ENCODE peak calls at places on chromosomes 13 and 19, in eight cellular contexts. One of them, this sample, is unnamed.

GRCh38 chr13:96003304-96003703 is 49.9 kb downstream of the UGGT2 start:
- DNase-seq in CD4-positive, alpha-beta T cell: no peak
- DNase-seq in nephron progenitor cell: no peak
- DNase-seq in GDM1: no peak
- DNase-seq in lung: no peak
- DNase-seq in bronchial epithelial cell: peak
- DNase-seq in foreskin keratinocyte: no peak
- DNase-seq in mucosa of gallbladder: no peak
- DNase-seq in this sample: no peak

GRCh38 chr13:26247608-26248007 is 6.3 kb upstream of the CDK8 start:
- DNase-seq in bronchial epithelial cell: no peak
- DNase-seq in mucosa of gallbladder: no peak
- DNase-seq in GDM1: no peak
- DNase-seq in nephron progenitor cell: no peak
- DNase-seq in foreskin keratinocyte: no peak
- DNase-seq in CD4-positive, alpha-beta T cell: no peak
- DNase-seq in lung: no peak
- DNase-seq in this sample: no peak

GRCh38 chr13:65966991-65967451 is 1263.1 kb downstream of the PCDH9 start:
- DNase-seq in bronchial epithelial cell: peak
- DNase-seq in foreskin keratinocyte: peak
- DNase-seq in mucosa of gallbladder: no peak
- DNase-seq in CD4-positive, alpha-beta T cell: no peak
- DNase-seq in GDM1: no peak
- DNase-seq in lung: no peak
- DNase-seq in nephron progenitor cell: no peak
- DNase-seq in this sample: no peak

GRCh38 chr19:57655443-57655842 is 13.3 kb upstream of the ZSCAN4 start:
- DNase-seq in lung: no peak
- DNase-seq in bronchial epithelial cell: peak
- DNase-seq in mucosa of gallbladder: no peak
- DNase-seq in CD4-positive, alpha-beta T cell: no peak
- DNase-seq in GDM1: no peak
- DNase-seq in nephron progenitor cell: no peak
- DNase-seq in foreskin keratinocyte: no peak
- DNase-seq in this sample: no peak

GRCh38 chr13:68145852-68146251 is 915.7 kb upstream of the PCDH9 start:
- DNase-seq in nephron progenitor cell: no peak
- DNase-seq in mucosa of gallbladder: no peak
- DNase-seq in GDM1: no peak
- DNase-seq in lung: no peak
- DNase-seq in foreskin keratinocyte: no peak
- DNase-seq in CD4-positive, alpha-beta T cell: no peak
- DNase-seq in bronchial epithelial cell: no peak
- DNase-seq in this sample: no peak

GRCh38 chr19:32675720-32676185 is at the start of gene RGS9BP:
- DNase-seq in mucosa of gallbladder: peak
- DNase-seq in foreskin keratinocyte: peak
- DNase-seq in CD4-positive, alpha-beta T cell: peak
- DNase-seq in GDM1: peak
- DNase-seq in lung: peak
- DNase-seq in nephron progenitor cell: peak
- DNase-seq in bronchial epithelial cell: peak
- DNase-seq in this sample: peak

GRCh38 chr13:113001251-113002140 is 32.5 kb downstream of the MCF2L start:
- DNase-seq in foreskin keratinocyte: no peak
- DNase-seq in lung: peak
- DNase-seq in CD4-positive, alpha-beta T cell: no peak
- DNase-seq in GDM1: no peak
- DNase-seq in nephron progenitor cell: peak
- DNase-seq in bronchial epithelial cell: no peak
- DNase-seq in mucosa of gallbladder: peak
- DNase-seq in this sample: no peak

GRCh38 chr13:35923347-35923746 is 207.8 kb downstream of the DCLK1 start:
- DNase-seq in CD4-positive, alpha-beta T cell: no peak
- DNase-seq in nephron progenitor cell: no peak
- DNase-seq in lung: no peak
- DNase-seq in foreskin keratinocyte: peak
- DNase-seq in bronchial epithelial cell: peak
- DNase-seq in mucosa of gallbladder: no peak
- DNase-seq in GDM1: no peak
- DNase-seq in this sample: no peak

GRCh38 chr19:13781547-13781946 is 7.3 kb downstream of the C19orf53 start:
- DNase-seq in GDM1: no peak
- DNase-seq in mucosa of gallbladder: peak
- DNase-seq in foreskin keratinocyte: no peak
- DNase-seq in nephron progenitor cell: peak
- DNase-seq in bronchial epithelial cell: peak
- DNase-seq in lung: peak
- DNase-seq in CD4-positive, alpha-beta T cell: no peak
- DNase-seq in this sample: no peak

GRCh38 chr19:5369962-5370367 is 29.4 kb upstream of the PTPRS start:
- DNase-seq in CD4-positive, alpha-beta T cell: peak
- DNase-seq in GDM1: no peak
- DNase-seq in nephron progenitor cell: peak
- DNase-seq in bronchial epithelial cell: peak
- DNase-seq in lung: peak
- DNase-seq in mucosa of gallbladder: peak
- DNase-seq in foreskin keratinocyte: no peak
- DNase-seq in this sample: peak

GRCh38 chr19:12953456-12954149 is 3.4 kb downstream of the GADD45GIP1 start:
- DNase-seq in CD4-positive, alpha-beta T cell: no peak
- DNase-seq in nephron progenitor cell: no peak
- DNase-seq in bronchial epithelial cell: no peak
- DNase-seq in foreskin keratinocyte: no peak
- DNase-seq in mucosa of gallbladder: no peak
- DNase-seq in lung: no peak
- DNase-seq in GDM1: no peak
- DNase-seq in this sample: no peak

GRCh38 chr19:38658462-38659306 is 11.2 kb downstream of the ACTN4 start:
- DNase-seq in nephron progenitor cell: no peak
- DNase-seq in CD4-positive, alpha-beta T cell: no peak
- DNase-seq in bronchial epithelial cell: peak
- DNase-seq in mucosa of gallbladder: peak
- DNase-seq in lung: peak
- DNase-seq in GDM1: no peak
- DNase-seq in foreskin keratinocyte: peak
- DNase-seq in this sample: no peak

GRCh38 chr13:27353166-27353583 is 71.2 kb upstream of the GTF3A start:
- DNase-seq in lung: no peak
- DNase-seq in mucosa of gallbladder: no peak
- DNase-seq in nephron progenitor cell: no peak
- DNase-seq in GDM1: no peak
- DNase-seq in CD4-positive, alpha-beta T cell: no peak
- DNase-seq in foreskin keratinocyte: no peak
- DNase-seq in bronchial epithelial cell: peak
- DNase-seq in this sample: no peak

GRCh38 chr19:19788015-19788414 is 33.5 kb downstream of the ZNF506 start:
- DNase-seq in lung: no peak
- DNase-seq in bronchial epithelial cell: no peak
- DNase-seq in CD4-positive, alpha-beta T cell: no peak
- DNase-seq in GDM1: no peak
- DNase-seq in nephron progenitor cell: no peak
- DNase-seq in foreskin keratinocyte: no peak
- DNase-seq in mucosa of gallbladder: no peak
- DNase-seq in this sample: no peak

GRCh38 chr13:91142572-91142971 is 204.9 kb upstream of the MIR17HG start:
- DNase-seq in nephron progenitor cell: no peak
- DNase-seq in lung: no peak
- DNase-seq in CD4-positive, alpha-beta T cell: no peak
- DNase-seq in foreskin keratinocyte: no peak
- DNase-seq in bronchial epithelial cell: peak
- DNase-seq in GDM1: no peak
- DNase-seq in mucosa of gallbladder: no peak
- DNase-seq in this sample: no peak

GRCh38 chr19:15891434-15891833 is 6.4 kb downstream of the CYP4F2 start:
- DNase-seq in GDM1: no peak
- DNase-seq in CD4-positive, alpha-beta T cell: no peak
- DNase-seq in lung: no peak
- DNase-seq in mucosa of gallbladder: peak
- DNase-seq in foreskin keratinocyte: no peak
- DNase-seq in nephron progenitor cell: no peak
- DNase-seq in bronchial epithelial cell: no peak
- DNase-seq in this sample: no peak

GRCh38 chr13:49958321-49958720 is 22.2 kb upstream of the SPRYD7 start:
- DNase-seq in mucosa of gallbladder: no peak
- DNase-seq in foreskin keratinocyte: no peak
- DNase-seq in nephron progenitor cell: no peak
- DNase-seq in GDM1: no peak
- DNase-seq in CD4-positive, alpha-beta T cell: no peak
- DNase-seq in lung: no peak
- DNase-seq in bronchial epithelial cell: no peak
- DNase-seq in this sample: no peak

GRCh38 chr13:51542358-51542972 is 41.8 kb upstream of the WDFY2 start:
- DNase-seq in bronchial epithelial cell: no peak
- DNase-seq in mucosa of gallbladder: no peak
- DNase-seq in nephron progenitor cell: peak
- DNase-seq in CD4-positive, alpha-beta T cell: no peak
- DNase-seq in foreskin keratinocyte: no peak
- DNase-seq in lung: no peak
- DNase-seq in GDM1: no peak
- DNase-seq in this sample: no peak

GRCh38 chr19:3644351-3645066 is 17.9 kb upstream of the CACTIN start:
- DNase-seq in GDM1: no peak
- DNase-seq in CD4-positive, alpha-beta T cell: no peak
- DNase-seq in foreskin keratinocyte: no peak
- DNase-seq in nephron progenitor cell: no peak
- DNase-seq in mucosa of gallbladder: peak
- DNase-seq in lung: no peak
- DNase-seq in bronchial epithelial cell: no peak
- DNase-seq in this sample: no peak

GRCh38 chr13:23273498-23273897 is 92.7 kb downstream of the SGCG start:
- DNase-seq in foreskin keratinocyte: no peak
- DNase-seq in CD4-positive, alpha-beta T cell: no peak
- DNase-seq in mucosa of gallbladder: no peak
- DNase-seq in GDM1: no peak
- DNase-seq in nephron progenitor cell: no peak
- DNase-seq in lung: no peak
- DNase-seq in bronchial epithelial cell: no peak
- DNase-seq in this sample: no peak

GRCh38 chr13:40164137-40164536 is 502.3 kb downstream of the FOXO1 start:
- DNase-seq in nephron progenitor cell: no peak
- DNase-seq in mucosa of gallbladder: no peak
- DNase-seq in lung: no peak
- DNase-seq in bronchial epithelial cell: peak
- DNase-seq in foreskin keratinocyte: no peak
- DNase-seq in GDM1: no peak
- DNase-seq in CD4-positive, alpha-beta T cell: no peak
- DNase-seq in this sample: no peak

GRCh38 chr13:27970382-27971235 is 1.5 kb upstream of the CDX2 start:
- DNase-seq in mucosa of gallbladder: no peak
- DNase-seq in nephron progenitor cell: peak
- DNase-seq in lung: no peak
- DNase-seq in bronchial epithelial cell: no peak
- DNase-seq in CD4-positive, alpha-beta T cell: no peak
- DNase-seq in foreskin keratinocyte: no peak
- DNase-seq in GDM1: no peak
- DNase-seq in this sample: no peak